ENCODE peak calls at places on chromosomes 16 and 17, in five cellular contexts. I is AG04450, R is mesothelial cell of epicardium, V is renal cortical epithelial cell, O is ascending aorta. Y is an unnamed sample.

GRCh38 chr17:49692751-49693150 is 14.9 kb upstream of the SPOP start:
- DNase-seq in I (no peak), V (no peak), O (peak), R (no peak), Y (no peak)

GRCh38 chr16:19815418-19815817 is 69.2 kb downstream of the GPRC5B start:
- DNase-seq in I (no peak), V (peak), R (no peak), O (no peak), Y (no peak)

GRCh38 chr16:30660424-30661251 is 2.4 kb downstream of the FBRS start:
- DNase-seq in O (no peak), I (no peak), V (peak), R (no peak), Y (peak)

GRCh38 chr16:1357906-1358566 is 6.3 kb downstream of the GNPTG start:
- DNase-seq in R (no peak), V (no peak), I (no peak), O (no peak), Y (no peak)

GRCh38 chr17:36994438-36994837 is 45.7 kb downstream of the AATF start:
- DNase-seq in I (no peak), R (no peak), V (peak), O (no peak), Y (no peak)

GRCh38 chr16:426906-427249 is 1.4 kb downstream of the RAB11FIP3 start:
- DNase-seq in O (no peak), V (no peak), I (no peak), R (no peak), Y (no peak)

GRCh38 chr16:9300252-9300651 is 208.8 kb downstream of the HAPSTR1 start:
- DNase-seq in R (no peak), I (no peak), O (no peak), V (no peak), Y (no peak)

GRCh38 chr16:50535506-50536257 is 12.5 kb upstream of the NKD1 start:
- DNase-seq in R (peak), I (no peak), O (peak), V (no peak), Y (no peak)

GRCh38 chr17:66417300-66417719 is 114.9 kb downstream of the PRKCA start:
- DNase-seq in V (no peak), R (no peak), I (no peak), O (no peak), Y (no peak)

GRCh38 chr16:53821487-53821886 is 117.5 kb downstream of the FTO start:
- DNase-seq in O (no peak), V (peak), I (no peak), R (no peak), Y (no peak)

GRCh38 chr17:64661731-64661980 is 451 bp downstream of the SMURF2 start:
- DNase-seq in R (no peak), I (no peak), V (no peak), O (no peak), Y (no peak)

GRCh38 chr16:2904100-2904921 is 7.4 kb upstream of the FLYWCH1 start:
- DNase-seq in V (peak), I (peak), R (peak), O (peak), Y (peak)

GRCh38 chr17:82751571-82752370 is at the start of gene TBCD:
- DNase-seq in V (peak), R (peak), I (peak), O (peak), Y (peak)

GRCh38 chr16:16029431-16030011 is 80.1 kb downstream of the ABCC1 start:
- DNase-seq in I (no peak), V (no peak), O (no peak), R (no peak), Y (no peak)

GRCh38 chr16:50266337-50267091 is at the start of gene ADCY7:
- DNase-seq in R (peak), I (peak), V (peak), O (peak), Y (peak)

GRCh38 chr17:50487213-50488096 is 8.8 kb downstream of the RSAD1 start:
- DNase-seq in V (no peak), I (no peak), O (no peak), R (no peak), Y (no peak)

GRCh38 chr17:57948555-57949420 is 6.4 kb downstream of the CUEDC1 start:
- DNase-seq in R (no peak), V (peak), I (peak), O (no peak), Y (peak)

GRCh38 chr16:15803608-15804007 is 53.2 kb downstream of the MYH11 start:
- DNase-seq in O (no peak), V (no peak), I (no peak), R (no peak), Y (no peak)

GRCh38 chr17:65666869-65667268 is 105.4 kb upstream of the AXIN2 start:
- DNase-seq in R (no peak), I (no peak), V (no peak), O (no peak), Y (no peak)

GRCh38 chr17:77404812-77405581 is 264.2 kb downstream of the SEC14L1 start:
- DNase-seq in V (peak), O (peak), I (no peak), R (no peak), Y (peak)

GRCh38 chr16:15946257-15947044 is 3.0 kb upstream of the ABCC1 start:
- DNase-seq in I (peak), V (peak), O (no peak), R (no peak), Y (no peak)

GRCh38 chr17:42421479-42422332 is 1.4 kb downstream of the CAVIN1 start:
- DNase-seq in V (peak), R (peak), I (no peak), O (peak), Y (no peak)

GRCh38 chr17:19744922-19745757 is 3.0 kb downstream of the ALDH3A1 start:
- DNase-seq in V (peak), R (peak), I (no peak), O (peak), Y (peak)

GRCh38 chr17:79944251-79944812 is 91.3 kb downstream of the TBC1D16 start:
- DNase-seq in I (no peak), V (no peak), O (peak), R (no peak), Y (no peak)

GRCh38 chr16:30902070-30902972 is 5.9 kb downstream of the CTF1 start:
- DNase-seq in I (no peak), V (no peak), R (peak), O (peak), Y (peak)

GRCh38 chr17:20225162-20226115 is 216.3 kb downstream of the SPECC1 start:
- DNase-seq in O (no peak), V (no peak), R (no peak), I (no peak), Y (no peak)

GRCh38 chr16:77618011-77618410 is 104.3 kb upstream of the NUDT7 start:
- DNase-seq in O (no peak), I (no peak), R (peak), V (no peak), Y (no peak)

GRCh38 chr17:58083491-58084316 is 485 bp downstream of the DYNLL2 start:
- DNase-seq in O (peak), V (no peak), R (no peak), I (no peak), Y (peak)

GRCh38 chr16:24045641-24046040 is 209.9 kb downstream of the PRKCB start:
- DNase-seq in V (no peak), O (no peak), I (no peak), R (peak), Y (no peak)

GRCh38 chr16:49454426-49455180 is 81.0 kb downstream of the C16orf78 start:
- DNase-seq in R (no peak), V (no peak), O (peak), I (no peak), Y (no peak)

GRCh38 chr17:32261521-32261792 is 4.2 kb upstream of the RHBDL3 start:
- DNase-seq in R (no peak), I (no peak), V (no peak), O (no peak), Y (no peak)

GRCh38 chr16:50305441-50306061 is 39.2 kb downstream of the ADCY7 start:
- DNase-seq in I (no peak), V (no peak), O (peak), R (no peak), Y (no peak)

GRCh38 chr17:63001689-63002394 is 35.8 kb downstream of the TANC2 start:
- DNase-seq in V (peak), R (no peak), O (no peak), I (no peak), Y (no peak)

GRCh38 chr16:24999856-25000447 is 15.2 kb downstream of the ARHGAP17 start:
- DNase-seq in V (no peak), I (no peak), R (no peak), O (no peak), Y (no peak)

GRCh38 chr16:63067141-63067540 is 1030.9 kb upstream of the CDH8 start:
- DNase-seq in I (no peak), O (no peak), V (no peak), R (no peak), Y (no peak)

GRCh38 chr17:9360610-9361571 is 214.7 kb downstream of the STX8 start:
- DNase-seq in R (no peak), V (peak), O (peak), I (peak), Y (no peak)

GRCh38 chr17:73156166-73156840 is 8.5 kb upstream of the SSTR2 start:
- DNase-seq in R (peak), O (peak), V (peak), I (peak), Y (peak)